ENCODE peak calls at places on chromosomes 16 and 17, in five cellular contexts. I is activated CD4-positive, alpha-beta T cell treated with anti-CD3 and anti-CD28 coated beads, Interleukin-2, amount 10 ng/mL, durations not matched to agents 7 days and 5 days; V is MM.1S; N is thoracic aorta; A is adrenal gland. S is an unnamed sample.

GRCh38 chr16:69314534-69314933 is 3.4 kb downstream of the VPS4A start:
- DNase-seq in I (no peak), V (no peak), N (no peak), A (no peak), S (no peak)

GRCh38 chr16:82062645-82063058 is 27.6 kb downstream of the HSD17B2 start:
- DNase-seq in I (no peak), V (no peak), N (no peak), A (no peak), S (no peak)

GRCh38 chr17:16935241-16935663 is 36.7 kb downstream of the TNFRSF13B start:
- DNase-seq in I (no peak), V (no peak), N (no peak), A (no peak), S (no peak)

GRCh38 chr17:78438271-78438691 is 59.8 kb downstream of the PGS1 start:
- DNase-seq in I (no peak), V (no peak), N (no peak), A (no peak), S (no peak)

GRCh38 chr16:27995378-27995777 is 68.1 kb downstream of the GSG1L start:
- DNase-seq in I (peak), V (no peak), N (no peak), A (no peak), S (no peak)

GRCh38 chr17:75847595-75848522 is 3.7 kb upstream of the UNC13D start:
- DNase-seq in I (no peak), V (no peak), N (no peak), A (no peak), S (no peak)

GRCh38 chr16:66050991-66051390 is 315.5 kb upstream of the CDH5 start:
- DNase-seq in I (no peak), V (no peak), N (no peak), A (no peak), S (no peak)

GRCh38 chr16:4523686-4524085 is 14.9 kb downstream of the CDIP1 start:
- DNase-seq in I (no peak), V (no peak), N (no peak), A (no peak), S (no peak)

GRCh38 chr16:84687715-84688114 is 12.1 kb upstream of the USP10 start:
- DNase-seq in I (no peak), V (no peak), N (no peak), A (no peak), S (peak)

GRCh38 chr17:63082273-63082861 is 116.3 kb downstream of the TANC2 start:
- DNase-seq in I (no peak), V (peak), N (no peak), A (no peak), S (no peak)

GRCh38 chr17:82374626-82375331 is 3.2 kb downstream of the UTS2R start:
- DNase-seq in I (no peak), V (no peak), N (no peak), A (no peak), S (no peak)

GRCh38 chr16:56576585-56577299 is 11.9 kb downstream of the MT4 start:
- DNase-seq in I (peak), V (peak), N (peak), A (peak), S (peak)

GRCh38 chr17:199195-199604 is 17.8 kb upstream of the DOC2B start:
- DNase-seq in I (no peak), V (no peak), N (no peak), A (no peak), S (no peak)

GRCh38 chr16:49000594-49000993 is 281.0 kb downstream of the CBLN1 start:
- DNase-seq in I (no peak), V (peak), N (no peak), A (no peak), S (no peak)

GRCh38 chr17:50834786-50835562 is 412 bp upstream of the WFIKKN2 start:
- DNase-seq in I (no peak), V (no peak), N (no peak), A (no peak), S (no peak)

GRCh38 chr16:84460406-84461028 is 43.9 kb downstream of the MEAK7 start:
- DNase-seq in I (no peak), V (no peak), N (no peak), A (no peak), S (no peak)

GRCh38 chr17:59853168-59853918 is 39.4 kb downstream of the TUBD1 start:
- DNase-seq in I (peak), V (peak), N (no peak), A (no peak), S (no peak)

GRCh38 chr17:57665128-57665527 is 80.0 kb downstream of the CCDC182 start:
- DNase-seq in I (no peak), V (no peak), N (no peak), A (peak), S (no peak)

GRCh38 chr17:18371455-18371854 is 6.1 kb upstream of the EVPLL start:
- DNase-seq in I (no peak), V (no peak), N (no peak), A (no peak), S (no peak)

GRCh38 chr17:77297693-77298666 is 157.2 kb downstream of the SEC14L1 start:
- DNase-seq in I (no peak), V (no peak), N (no peak), A (no peak), S (no peak)

GRCh38 chr17:79843917-79844815 is 4.9 kb upstream of the CBX4 start:
- DNase-seq in I (no peak), V (no peak), N (no peak), A (peak), S (no peak)

GRCh38 chr16:28182183-28182582 is 29.6 kb downstream of the XPO6 start:
- DNase-seq in I (peak), V (no peak), N (no peak), A (no peak), S (no peak)

GRCh38 chr17:5619088-5619740 is 34.9 kb upstream of the NLRP1 start:
- DNase-seq in I (no peak), V (no peak), N (no peak), A (no peak), S (no peak)

GRCh38 chr17:77640916-77641605 is 317.4 kb upstream of the TNRC6C start:
- DNase-seq in I (no peak), V (no peak), N (no peak), A (no peak), S (no peak)

GRCh38 chr17:83010323-83011200 is 68.8 kb upstream of the METRNL start:
- DNase-seq in I (no peak), V (no peak), N (no peak), A (no peak), S (no peak)

GRCh38 chr17:61335105-61335844 is 64.4 kb upstream of the TBX2 start:
- DNase-seq in I (no peak), V (no peak), N (no peak), A (peak), S (no peak)

S was measured in GM18507.